ENCODE peak calls at places on chromosomes 13 and 19, in four cellular contexts. B, E, L and I are unnamed samples.
A peak's percentile ranks its signal among the peaks of the same experiment; 100 is the strongest.

GRCh38 chr19:56900573-56901097 is 60.1 kb upstream of the PEG3 start:
- DNase-seq in E (no peak), L (peak; percentile 3), B (no peak), I (no peak)

GRCh38 chr19:19399733-19400438 is 5.6 kb upstream of the GATAD2A start:
- DNase-seq in E (no peak), L (peak; percentile 47), B (no peak), I (no peak)

GRCh38 chr19:44645407-44646048 is 1.8 kb downstream of the PVR start:
- DNase-seq in E (no peak), L (no peak), B (no peak), I (no peak)

GRCh38 chr19:9877775-9878510 is 42.8 kb downstream of the PIN1 start:
- DNase-seq in L (peak; percentile 63), B (no peak), E (no peak), I (no peak)

GRCh38 chr19:1182727-1183126 is 8.7 kb upstream of the SBNO2 start:
- DNase-seq in E (no peak), L (no peak), B (no peak), I (no peak)

GRCh38 chr13:40341086-40341471 is 325.4 kb downstream of the FOXO1 start:
- DNase-seq in E (no peak), L (peak; percentile 26), B (no peak), I (no peak)

GRCh38 chr13:33111414-33112110 is 95.3 kb downstream of the KL start:
- DNase-seq in B (no peak), E (no peak), L (peak; percentile 53), I (no peak)

GRCh38 chr19:45125975-45126493 is 33.1 kb downstream of the PPP1R37 start:
- DNase-seq in L (peak; percentile 41), E (peak; percentile 25), B (peak; percentile 47), I (peak; percentile 51)

GRCh38 chr13:41581884-41582547 is 124.7 kb downstream of the RGCC start:
- DNase-seq in L (no peak), E (no peak), B (no peak), I (no peak)